ENCODE peak calls at places on chromosomes 7 and 10, in four cellular contexts. One of them, this sample, is unnamed.

GRCh38 chr7:116510795-116511194 is 11.3 kb downstream of the CAV2 start:
- DNase-seq in A549: no peak
- DNase-seq in K562: no peak
- DNase-seq in HepG2: no peak
- DNase-seq in this sample: no peak

GRCh38 chr10:121216721-121217181 is 365.6 kb downstream of the WDR11 start:
- DNase-seq in A549: no peak
- DNase-seq in K562: no peak
- DNase-seq in HepG2: no peak
- DNase-seq in this sample: no peak

GRCh38 chr10:110783509-110784103 is 88.1 kb upstream of the PDCD4 start:
- DNase-seq in A549: no peak
- DNase-seq in K562: no peak
- DNase-seq in HepG2: no peak
- DNase-seq in this sample: no peak

GRCh38 chr10:117553815-117554172 is 11.2 kb downstream of the EMX2 start:
- DNase-seq in A549: no peak
- DNase-seq in K562: no peak
- DNase-seq in HepG2: no peak
- DNase-seq in this sample: no peak

GRCh38 chr10:93445097-93445960 is 36.8 kb downstream of the MYOF start:
- DNase-seq in A549: peak; percentile 99
- DNase-seq in K562: no peak
- DNase-seq in HepG2: peak; percentile 97
- DNase-seq in this sample: no peak

GRCh38 chr10:58335306-58336005 is 650 bp downstream of the UBE2D1 start:
- DNase-seq in A549: peak; percentile 40
- DNase-seq in K562: peak; percentile 28
- DNase-seq in HepG2: peak; percentile 28
- DNase-seq in this sample: no peak

GRCh38 chr10:98694863-98695262 is 248.1 kb upstream of the HPS1 start:
- DNase-seq in A549: no peak
- DNase-seq in K562: no peak
- DNase-seq in HepG2: no peak
- DNase-seq in this sample: no peak

GRCh38 chr7:130298927-130299326 is 6.0 kb downstream of the CPA4 start:
- DNase-seq in A549: no peak
- DNase-seq in K562: no peak
- DNase-seq in HepG2: no peak
- DNase-seq in this sample: no peak

GRCh38 chr10:71840177-71840711 is 10.8 kb downstream of the PSAP start:
- DNase-seq in A549: peak; percentile 88
- DNase-seq in K562: no peak
- DNase-seq in HepG2: no peak
- DNase-seq in this sample: no peak

GRCh38 chr7:16178069-16178468 is 243.3 kb downstream of the CRPPA start:
- DNase-seq in A549: no peak
- DNase-seq in K562: no peak
- DNase-seq in HepG2: no peak
- DNase-seq in this sample: no peak

GRCh38 chr7:100611983-100612729 is at the start of gene MOSPD3:
- DNase-seq in A549: peak; percentile 99
- DNase-seq in K562: peak; percentile 99
- DNase-seq in HepG2: peak; percentile 99
- DNase-seq in this sample: peak; percentile 99

GRCh38 chr10:3961082-3961481 is 176.1 kb upstream of the KLF6 start:
- DNase-seq in A549: no peak
- DNase-seq in K562: no peak
- DNase-seq in HepG2: no peak
- DNase-seq in this sample: no peak

GRCh38 chr7:130559184-130559583 is 67.3 kb downstream of the MEST start:
- DNase-seq in A549: no peak
- DNase-seq in K562: no peak
- DNase-seq in HepG2: no peak
- DNase-seq in this sample: no peak

GRCh38 chr7:105996860-105997737 is 34.0 kb downstream of the CDHR3 start:
- DNase-seq in A549: no peak
- DNase-seq in K562: no peak
- DNase-seq in HepG2: peak; percentile 74
- DNase-seq in this sample: no peak

GRCh38 chr7:57176928-57177635 is 44.8 kb upstream of the ZNF479 start:
- DNase-seq in A549: no peak
- DNase-seq in K562: no peak
- DNase-seq in HepG2: no peak
- DNase-seq in this sample: no peak

GRCh38 chr10:11787374-11787773 is 35.8 kb upstream of the PROSER2 start:
- DNase-seq in A549: no peak
- DNase-seq in K562: no peak
- DNase-seq in HepG2: no peak
- DNase-seq in this sample: no peak

GRCh38 chr10:3782099-3782455 is 2.9 kb downstream of the KLF6 start:
- DNase-seq in A549: no peak
- DNase-seq in K562: no peak
- DNase-seq in HepG2: no peak
- DNase-seq in this sample: no peak

GRCh38 chr7:86963599-86964230 is 95.7 kb downstream of the ELAPOR2 start:
- DNase-seq in A549: no peak
- DNase-seq in K562: no peak
- DNase-seq in HepG2: no peak
- DNase-seq in this sample: no peak

GRCh38 chr10:4162571-4163286 is 377.7 kb upstream of the KLF6 start:
- DNase-seq in A549: no peak
- DNase-seq in K562: no peak
- DNase-seq in HepG2: no peak
- DNase-seq in this sample: no peak

GRCh38 chr10:117860135-117860534 is 186.6 kb downstream of the RAB11FIP2 start:
- DNase-seq in A549: no peak
- DNase-seq in K562: no peak
- DNase-seq in HepG2: no peak
- DNase-seq in this sample: no peak

GRCh38 chr10:101759354-101760247 is 16.3 kb downstream of the FGF8 start:
- DNase-seq in A549: no peak
- DNase-seq in K562: no peak
- DNase-seq in HepG2: no peak
- DNase-seq in this sample: no peak

GRCh38 chr10:109875828-109876821 is 47.2 kb downstream of the XPNPEP1 start:
- DNase-seq in A549: no peak
- DNase-seq in K562: no peak
- DNase-seq in HepG2: no peak
- DNase-seq in this sample: no peak

GRCh38 chr10:11687357-11687771 is 54.8 kb upstream of the ECHDC3 start:
- DNase-seq in A549: no peak
- DNase-seq in K562: no peak
- DNase-seq in HepG2: no peak
- DNase-seq in this sample: no peak

GRCh38 chr7:4805979-4806290 is 30.5 kb downstream of the AP5Z1 start:
- DNase-seq in A549: no peak
- DNase-seq in K562: no peak
- DNase-seq in HepG2: no peak
- DNase-seq in this sample: no peak

GRCh38 chr10:36703179-36703578 is 422.2 kb upstream of the ANKRD30A start:
- DNase-seq in A549: no peak
- DNase-seq in K562: no peak
- DNase-seq in HepG2: no peak
- DNase-seq in this sample: no peak

GRCh38 chr10:69742928-69743602 is 58.6 kb upstream of the COL13A1 start:
- DNase-seq in A549: peak; percentile 43
- DNase-seq in K562: peak; percentile 32
- DNase-seq in HepG2: no peak
- DNase-seq in this sample: no peak

GRCh38 chr10:124354411-124355382 is 64.0 kb downstream of the OAT start:
- DNase-seq in A549: peak; percentile 27
- DNase-seq in K562: peak; percentile 66
- DNase-seq in HepG2: peak; percentile 75
- DNase-seq in this sample: no peak

GRCh38 chr7:36311539-36311938 is 78.1 kb upstream of the ANLN start:
- DNase-seq in A549: no peak
- DNase-seq in K562: no peak
- DNase-seq in HepG2: no peak
- DNase-seq in this sample: no peak

DNA sequence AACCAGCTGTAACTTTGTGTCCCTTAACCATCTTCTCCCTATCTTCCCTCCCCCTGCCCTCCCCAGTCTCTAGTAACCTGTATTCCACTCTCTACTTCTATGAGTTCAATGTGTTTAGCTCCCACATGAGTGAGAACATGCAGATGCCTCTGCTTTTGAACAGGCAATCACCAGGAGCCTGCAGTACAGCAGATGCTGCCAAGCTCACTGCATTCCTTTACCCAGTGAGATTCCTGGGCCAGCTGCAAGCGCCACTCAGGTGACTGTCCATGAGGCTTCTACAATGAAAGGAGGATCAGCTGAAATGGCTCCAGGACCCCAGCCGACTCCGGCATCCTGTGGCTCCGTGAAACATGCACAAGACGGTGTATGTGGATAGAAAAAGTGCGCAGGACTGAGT is 15.7 kb downstream of the GRID1 start:
- DNase-seq in A549: no peak
- DNase-seq in K562: no peak
- DNase-seq in HepG2: no peak
- DNase-seq in this sample: no peak
- H3K27ac ChIP-seq in A549: no peak overlapping the region
- H3K27ac ChIP-seq in K562: no peak overlapping the region
- H3K27ac ChIP-seq in HepG2: no peak overlapping the region
- H3K27ac ChIP-seq in this sample: no peak overlapping the region

GRCh38 chr7:78465894-78466293 is 667.3 kb downstream of the PHTF2 start:
- DNase-seq in A549: no peak
- DNase-seq in K562: no peak
- DNase-seq in HepG2: no peak
- DNase-seq in this sample: no peak
- TF ChIP-seq POLR2AphosphoS2 in A549: no peak
- TF ChIP-seq POLR2AphosphoS2 in K562: no peak
- TF ChIP-seq POLR2AphosphoS2 in HepG2: no peak
- TF ChIP-seq POLR2AphosphoS2 in this sample: no peak

DNA sequence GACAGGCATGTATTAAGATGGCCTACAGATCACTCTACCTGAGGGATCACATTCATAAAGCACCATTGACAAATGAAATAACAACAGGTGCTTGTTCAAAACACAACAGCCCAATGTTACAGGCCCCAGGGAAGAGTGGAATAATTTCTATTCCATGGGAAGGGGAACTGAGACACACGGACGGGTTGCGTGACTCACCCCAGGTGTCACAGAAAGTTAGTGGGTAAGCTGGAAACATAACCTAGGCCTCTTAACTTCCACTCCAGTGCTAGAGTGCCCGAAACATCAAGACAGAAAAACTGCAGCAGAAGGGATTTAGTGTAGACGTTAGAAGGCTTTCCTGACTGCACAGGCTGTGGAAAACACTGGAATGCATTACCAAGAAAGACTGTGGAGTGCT is 48.3 kb downstream of the SLC37A3 start:
- DNase-seq in A549: no peak
- DNase-seq in K562: no peak
- DNase-seq in HepG2: no peak
- DNase-seq in this sample: no peak
- H3K27ac ChIP-seq in A549: no peak overlapping the region
- H3K27ac ChIP-seq in K562: no peak overlapping the region
- H3K27ac ChIP-seq in HepG2: no peak overlapping the region
- H3K27ac ChIP-seq in this sample: no peak overlapping the region

DNA sequence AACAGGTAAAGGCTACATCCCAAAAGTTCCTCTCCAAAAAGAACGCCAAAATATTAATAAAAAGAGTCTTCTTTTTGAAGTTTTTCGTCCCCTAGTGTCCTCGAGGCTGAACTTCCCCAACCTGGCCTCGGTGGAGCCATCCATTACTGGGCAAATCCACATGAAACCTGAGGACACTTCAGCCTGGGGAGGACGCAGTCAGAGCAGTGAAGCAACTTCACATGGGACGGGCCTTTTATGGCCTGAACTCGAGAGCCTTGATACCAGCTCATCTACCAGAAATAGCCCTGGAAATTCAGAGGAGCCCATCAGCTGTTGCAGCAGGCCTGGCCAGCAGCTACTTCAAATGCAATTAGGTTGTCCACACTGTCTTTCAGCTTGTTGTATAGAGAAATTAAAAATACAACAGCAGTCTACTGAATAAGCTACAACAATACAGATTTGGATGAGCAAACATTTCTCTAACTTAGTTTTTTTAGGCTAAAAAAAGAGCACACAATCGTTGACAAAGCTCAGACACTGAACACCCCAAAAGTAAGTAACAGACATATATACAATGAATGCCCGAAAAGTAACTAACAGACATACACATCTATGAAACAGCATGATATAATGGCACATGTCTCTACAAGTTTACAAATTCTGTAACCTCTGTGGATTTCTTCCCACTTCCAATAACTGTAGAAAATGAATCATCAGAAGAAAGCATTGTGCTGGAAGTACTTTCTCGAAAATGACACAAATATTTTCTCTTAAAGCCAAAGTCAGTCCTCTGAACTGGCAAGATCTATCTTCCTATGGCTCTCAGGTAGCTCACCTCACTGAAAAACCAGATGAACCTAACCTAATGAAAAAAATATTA is at the start of gene SVIL:
- DNase-seq in A549: no peak
- DNase-seq in K562: no peak
- DNase-seq in HepG2: peak; percentile 61
- DNase-seq in this sample: no peak
- TF ChIP-seq POLR2AphosphoS2 in A549: no peak
- TF ChIP-seq POLR2AphosphoS2 in K562: no peak
- TF ChIP-seq POLR2AphosphoS2 in HepG2: no peak
- TF ChIP-seq POLR2AphosphoS2 in this sample: no peak

DNA sequence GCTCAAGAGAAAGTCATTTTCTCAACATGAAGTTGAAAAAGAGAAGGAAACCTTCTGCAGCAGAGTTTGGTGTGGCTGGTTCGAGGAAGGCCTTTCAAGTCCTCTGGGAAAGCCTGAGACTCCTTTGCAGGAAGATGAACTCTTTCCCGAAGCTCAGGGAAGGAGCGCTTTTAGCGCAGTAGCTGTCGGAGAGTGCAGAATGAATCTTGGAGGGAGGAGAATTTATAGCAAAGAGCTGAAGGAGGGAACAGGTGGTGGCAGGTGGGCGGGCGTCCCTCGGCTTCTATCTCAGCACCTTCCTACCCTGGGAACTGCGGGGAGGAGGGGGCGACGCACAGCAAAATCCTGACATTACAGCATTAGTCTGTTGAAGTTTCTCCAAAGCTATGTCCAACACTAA is at the start of gene ATOH7:
- DNase-seq in A549: no peak
- DNase-seq in K562: no peak
- DNase-seq in HepG2: no peak
- DNase-seq in this sample: no peak
- H3K27ac ChIP-seq in A549: peak within 1 kb of the TSS; percentile 96
- H3K27ac ChIP-seq in K562: no peak within 1 kb of the TSS
- H3K27ac ChIP-seq in HepG2: no peak within 1 kb of the TSS
- H3K27ac ChIP-seq in this sample: no peak within 1 kb of the TSS

GRCh38 chr7:54476609-54477008 is 65.6 kb upstream of the VSTM2A start:
- DNase-seq in A549: no peak
- DNase-seq in K562: no peak
- DNase-seq in HepG2: no peak
- DNase-seq in this sample: no peak

DNA sequence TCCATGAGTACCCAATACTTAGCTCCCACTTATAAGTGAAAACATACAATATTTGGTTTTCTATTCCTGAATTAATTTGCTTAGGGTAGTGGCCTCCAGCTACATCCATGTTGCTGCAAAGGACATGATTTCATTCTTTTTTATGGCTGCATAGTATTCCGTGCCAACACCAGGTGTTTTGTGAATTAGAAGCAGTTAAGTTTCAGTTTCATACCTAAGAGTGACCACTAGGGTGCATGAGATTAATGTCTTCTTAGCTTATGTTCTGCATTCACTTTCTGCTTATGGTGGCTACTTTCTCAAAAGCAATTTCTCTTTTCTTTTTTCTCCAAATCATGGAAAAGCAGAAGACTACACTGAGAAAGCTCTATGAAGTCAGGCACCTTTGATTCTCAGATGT is 65.1 kb upstream of the VSTM2A start:
- DNase-seq in A549: peak; percentile 4
- DNase-seq in K562: no peak
- DNase-seq in HepG2: no peak
- DNase-seq in this sample: no peak
- TF ChIP-seq POLR2AphosphoS2 in A549: no peak
- TF ChIP-seq POLR2AphosphoS2 in K562: no peak
- TF ChIP-seq POLR2AphosphoS2 in HepG2: no peak
- TF ChIP-seq POLR2AphosphoS2 in this sample: no peak

This sample was measured in GM12878.